ENCODE peak calls at places on chromosomes 12 and 14, in five cellular contexts. J is progenitor cell of endocrine pancreas, V is fibroblast of mammary gland, E is Panc1, L is endothelial cell. D is an unnamed sample.

GRCh38 chr14:82595466-82595865 is 1061.8 kb upstream of the SEL1L start:
- DNase-seq in J (no peak), V (no peak), E (no peak), L (no peak), D (no peak)

GRCh38 chr14:32470161-32470705 is 141.1 kb downstream of the AKAP6 start:
- DNase-seq in J (no peak), V (no peak), E (no peak), L (no peak), D (no peak)

GRCh38 chr14:89041245-89041585 is 216.8 kb downstream of the TTC8 start:
- DNase-seq in J (no peak), V (no peak), E (no peak), L (no peak), D (peak; percentile 58)

GRCh38 chr12:16369156-16369555 is 21.7 kb downstream of the MGST1 start:
- DNase-seq in J (no peak), V (peak; percentile 59), E (no peak), L (no peak), D (no peak)

GRCh38 chr14:61860294-61860918 is 98.2 kb downstream of the SNAPC1 start:
- DNase-seq in J (no peak), V (peak; percentile 50), E (peak; percentile 36), L (peak; percentile 68), D (peak; percentile 35)

GRCh38 chr12:82981150-82981549 is 294.4 kb downstream of the TMTC2 start:
- DNase-seq in J (no peak), V (peak; percentile 2), E (no peak), L (no peak), D (no peak)

GRCh38 chr12:97503073-97503472 is 40.5 kb downstream of the RMST start:
- DNase-seq in J (no peak), V (no peak), E (no peak), L (no peak), D (no peak)

GRCh38 chr14:76710093-76711010 is 50.9 kb upstream of the VASH1 start:
- DNase-seq in J (no peak), V (peak; percentile 64), E (no peak), L (peak; percentile 26), D (peak; percentile 25)

GRCh38 chr12:32587536-32588346 is 91.4 kb upstream of the DNM1L start:
- DNase-seq in J (no peak), V (no peak), E (no peak), L (no peak), D (no peak)

GRCh38 chr12:107843351-107844311 is 69.1 kb downstream of the ASCL4 start:
- DNase-seq in J (no peak), V (no peak), E (no peak), L (peak; percentile 37), D (no peak)

GRCh38 chr12:119988788-119989618 is at the start of gene BICDL1:
- DNase-seq in J (peak; percentile 84), V (peak; percentile 8), E (peak; percentile 38), L (peak; percentile 55), D (peak; percentile 0)

GRCh38 chr12:55470088-55470830 is at the start of gene OR6C70:
- DNase-seq in J (no peak), V (no peak), E (no peak), L (no peak), D (no peak)

GRCh38 chr14:37078131-37078530 is 94.3 kb downstream of the SLC25A21 start:
- DNase-seq in J (no peak), V (peak; percentile 17), E (no peak), L (no peak), D (no peak)

GRCh38 chr14:98169170-98169587 is 1102.8 kb downstream of the BCL11B start:
- DNase-seq in J (no peak), V (no peak), E (no peak), L (no peak), D (no peak)

GRCh38 chr12:32031109-32031508 is 71.9 kb downstream of the RESF1 start:
- DNase-seq in J (no peak), V (no peak), E (no peak), L (peak; percentile 14), D (no peak)

GRCh38 chr14:76904100-76904739 is 78.0 kb downstream of the LRRC74A start:
- DNase-seq in J (no peak), V (peak; percentile 97), E (no peak), L (no peak), D (peak; percentile 94)

GRCh38 chr14:96586056-96586455 is 83.9 kb downstream of the PAPOLA start:
- DNase-seq in J (no peak), V (no peak), E (no peak), L (no peak), D (no peak)

GRCh38 chr12:120361506-120362208 is 7.3 kb downstream of the MSI1 start:
- DNase-seq in J (peak; percentile 87), V (peak; percentile 67), E (no peak), L (peak; percentile 81), D (no peak)

GRCh38 chr12:56520025-56520810 is 1.4 kb upstream of the RBMS2 start:
- DNase-seq in J (no peak), V (peak; percentile 26), E (no peak), L (no peak), D (no peak)

GRCh38 chr12:17079251-17079909 is 473.4 kb upstream of the LMO3 start:
- DNase-seq in J (no peak), V (no peak), E (no peak), L (no peak), D (no peak)

GRCh38 chr12:5872745-5873144 is 72.3 kb downstream of the ANO2 start:
- DNase-seq in J (no peak), V (no peak), E (no peak), L (no peak), D (peak; percentile 14)

GRCh38 chr12:119051474-119051873 is 70.1 kb downstream of the SRRM4 start:
- DNase-seq in J (no peak), V (no peak), E (no peak), L (no peak), D (no peak)

GRCh38 chr12:132754555-132754954 is 7.1 kb downstream of the ANKLE2 start:
- DNase-seq in J (no peak), V (no peak), E (no peak), L (no peak), D (no peak)

GRCh38 chr12:116784238-116784612 is 46.1 kb downstream of the RNFT2 start:
- DNase-seq in J (no peak), V (peak; percentile 16), E (no peak), L (no peak), D (no peak)

GRCh38 chr12:95848575-95849388 is 10.0 kb upstream of the SNRPF start:
- DNase-seq in J (no peak), V (peak; percentile 54), E (no peak), L (peak; percentile 16), D (peak; percentile 38)
- TF ChIP-seq CTCF in J (peak; percentile 37), V (peak; percentile 39), E (peak; percentile 48), L (no peak), D (peak; percentile 55)

GRCh38 chr14:80927385-80927989 is 14.1 kb downstream of the CEP128 start:
- DNase-seq in J (no peak), V (no peak), E (no peak), L (no peak), D (no peak)
- TF ChIP-seq CTCF in J (peak; percentile 20), V (no peak), E (peak; percentile 11), L (peak; percentile 45), D (peak; percentile 48)

GRCh38 chr14:21057803-21058675 is at the start of gene RNASE8:
- DNase-seq in J (no peak), V (peak; percentile 55), E (no peak), L (no peak), D (peak; percentile 35)
- TF ChIP-seq CTCF in J (no peak), V (peak; percentile 19), E (no peak), L (no peak), D (peak; percentile 59)

GRCh38 chr12:27673285-27673684 is 23.0 kb upstream of the REP15 start:
- DNase-seq in J (no peak), V (no peak), E (no peak), L (no peak), D (no peak)

GRCh38 chr12:27671865-27672264 is 24.4 kb upstream of the REP15 start:
- DNase-seq in J (no peak), V (no peak), E (no peak), L (no peak), D (no peak)

GRCh38 chr12:27680638-27681037 is 15.6 kb upstream of the REP15 start:
- DNase-seq in J (no peak), V (no peak), E (no peak), L (no peak), D (no peak)

GRCh38 chr12:27672654-27673053 is 23.6 kb upstream of the REP15 start:
- DNase-seq in J (no peak), V (no peak), E (no peak), L (no peak), D (no peak)

DNA sequence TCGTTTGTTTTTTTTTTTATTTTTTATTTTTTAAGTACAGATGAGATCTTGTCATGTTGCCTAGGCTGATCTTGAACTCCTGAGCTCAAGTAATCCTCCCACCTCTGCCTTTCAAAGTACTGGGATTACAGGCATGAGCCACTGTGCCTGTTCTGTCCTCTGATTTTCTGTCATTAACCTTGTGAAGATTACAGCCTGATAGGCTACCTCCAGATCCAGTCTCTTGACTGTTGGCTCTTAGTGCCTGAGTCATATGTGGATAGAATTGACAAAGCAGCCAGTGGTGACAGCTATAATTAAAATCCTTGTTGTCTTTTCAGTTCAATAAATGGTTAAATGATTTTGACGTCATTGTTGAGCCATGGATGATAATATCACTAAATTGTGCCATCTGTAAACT is 21.3 kb upstream of the REP15 start:
- DNase-seq in J (no peak), V (no peak), E (no peak), L (no peak), D (no peak)
- TF ChIP-seq CTCF in J (no peak), V (no peak), E (no peak), L (no peak), D (no peak)

DNA sequence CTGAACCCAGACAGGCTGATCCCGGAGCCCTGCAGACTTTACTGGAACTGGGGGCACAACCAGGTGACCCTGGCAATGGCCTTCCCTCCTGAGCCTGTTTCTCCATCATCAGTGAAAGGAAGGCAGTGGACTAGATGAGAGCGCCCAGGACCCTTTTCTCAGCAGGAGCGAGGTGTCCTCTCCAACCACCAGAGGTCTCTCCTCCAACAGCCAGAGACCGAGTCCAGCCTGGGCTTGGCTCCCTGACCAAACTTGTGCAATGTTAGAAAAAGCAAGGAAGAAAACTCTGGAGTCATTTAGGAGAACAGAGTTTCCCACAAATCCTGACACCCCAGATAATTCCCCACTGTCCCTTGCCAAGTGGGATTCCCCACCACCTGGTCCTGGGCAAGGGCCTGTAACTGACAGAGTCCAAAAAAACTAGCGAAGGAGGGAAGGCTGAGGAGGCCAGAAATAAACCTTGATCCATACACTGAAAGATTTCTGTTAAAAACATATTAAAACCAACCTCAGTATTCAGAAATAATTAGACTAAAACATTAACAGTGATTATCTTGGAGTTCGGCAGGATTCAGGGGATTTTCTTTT is 9.0 kb downstream of the RPS6KL1 start:
- DNase-seq in J (peak; percentile 40), V (peak; percentile 82), E (peak; percentile 35), L (peak; percentile 67), D (peak; percentile 60)
- TF ChIP-seq CTCF in J (peak; percentile 68), V (peak; percentile 96), E (peak; percentile 82), L (peak; percentile 28), D (peak; percentile 85)

GRCh38 chr12:88111074-88111652 is 30.7 kb downstream of the CEP290 start:
- DNase-seq in J (no peak), V (peak; percentile 70), E (peak; percentile 7), L (no peak), D (peak; percentile 28)
- TF ChIP-seq CTCF in J (peak; percentile 61), V (peak; percentile 39), E (peak; percentile 54), L (peak; percentile 19), D (peak; percentile 78)

GRCh38 chr14:75518625-75519024 is 3.6 kb upstream of the BATF start:
- DNase-seq in J (no peak), V (peak; percentile 37), E (peak; percentile 32), L (peak; percentile 57), D (no peak)
- TF ChIP-seq CTCF in J (peak; percentile 24), V (peak; percentile 49), E (peak; percentile 41), L (peak; percentile 64), D (peak; percentile 66)

D was measured in HFFc6.